ENCODE peak calls at places on chromosome 22, in eight cellular contexts. D is foreskin melanocyte; Y is Jurkat, Clone E6-1; T is cardiac fibroblast; A is AML-193; C is cerebellum; N is NK-92 treated with Interleukin-12 subunit alpha and Interleukin-12 subunit beta, amount 100 ng/mL, for 24 hours; Q is HT-29. I is an unnamed sample.
A peak's percentile ranks its signal among the peaks of the same experiment; 100 is the strongest.

GRCh38 chr22:45890351-45890635 is 86.7 kb downstream of the WNT7B start:
- DNase-seq in D (no peak), Y (no peak), T (no peak), A (no peak), C (no peak), N (no peak), Q (no peak), I (no peak)

GRCh38 chr22:24427500-24428164 is at the start of gene ADORA2A:
- DNase-seq in D (no peak), Y (peak; percentile 90), T (no peak), A (no peak), C (no peak), N (peak; percentile 75), Q (no peak), I (no peak)

GRCh38 chr22:47071078-47071811 is 308.8 kb downstream of the TBC1D22A start:
- DNase-seq in D (no peak), Y (no peak), T (no peak), A (no peak), C (no peak), N (no peak), Q (no peak), I (no peak)

GRCh38 chr22:22507743-22508273 is 734 bp downstream of the ZNF280B start:
- DNase-seq in D (no peak), Y (no peak), T (no peak), A (peak; percentile 14), C (no peak), N (no peak), Q (no peak), I (no peak)

GRCh38 chr22:49286236-49286760 is 541.4 kb downstream of the BRD1 start:
- DNase-seq in D (no peak), Y (no peak), T (no peak), A (no peak), C (no peak), N (no peak), Q (no peak), I (no peak)

GRCh38 chr22:20439928-20440575 is 2.4 kb upstream of the SCARF2 start:
- DNase-seq in D (no peak), Y (no peak), T (no peak), A (no peak), C (no peak), N (no peak), Q (no peak), I (no peak)

GRCh38 chr22:47356433-47357011 is 594.1 kb downstream of the TBC1D22A start:
- DNase-seq in D (no peak), Y (no peak), T (no peak), A (no peak), C (no peak), N (no peak), Q (no peak), I (no peak)

GRCh38 chr22:23061471-23062280 is 8.6 kb upstream of the GNAZ start:
- DNase-seq in D (no peak), Y (no peak), T (no peak), A (no peak), C (no peak), N (no peak), Q (no peak), I (no peak)

GRCh38 chr22:38177926-38178604 is 3.6 kb downstream of the PLA2G6 start:
- DNase-seq in D (peak; percentile 95), Y (no peak), T (peak; percentile 94), A (no peak), C (no peak), N (no peak), Q (peak; percentile 84), I (peak; percentile 80)

GRCh38 chr22:45738206-45738605 is 66.6 kb downstream of the ATXN10 start:
- DNase-seq in D (no peak), Y (no peak), T (peak; percentile 49), A (no peak), C (no peak), N (no peak), Q (no peak), I (no peak)

I was measured in hepatocyte.